ENCODE peak calls at places on chromosomes 5 and 9, in eight cellular contexts. F is body of pancreas; V is aorta; O is PC-9; X is neural progenitor cell; J is CD4-positive, alpha-beta memory T cell; U is pancreas; P is OCI-LY7. D is an unnamed sample.

GRCh38 chr9:93164085-93164484 is 19.9 kb upstream of the WNK2 start:
- DNase-seq in F (no peak), X (no peak), J (no peak), U (no peak), V (no peak), O (no peak), P (no peak), D (no peak)

GRCh38 chr5:135825373-135826220 is 8.9 kb upstream of the SLC25A48 start:
- DNase-seq in X (peak), V (peak), U (no peak), F (no peak), P (no peak), J (no peak), O (no peak), D (no peak)

GRCh38 chr9:81686614-81687520 is 2.5 kb downstream of the TLE1 start:
- DNase-seq in V (peak), J (peak), O (peak), F (peak), U (peak), X (peak), P (no peak), D (no peak)

GRCh38 chr5:89450149-89450538 is 567.2 kb upstream of the MEF2C start:
- DNase-seq in X (no peak), F (no peak), V (no peak), P (no peak), J (no peak), O (no peak), U (no peak), D (no peak)

GRCh38 chr5:97004423-97005060 is 68.7 kb downstream of the LNPEP start:
- DNase-seq in V (no peak), O (no peak), P (no peak), J (no peak), X (no peak), F (no peak), U (no peak), D (no peak)

GRCh38 chr5:156497816-156498215 is 170.9 kb downstream of the SGCD start:
- DNase-seq in V (no peak), P (no peak), O (no peak), J (no peak), X (no peak), U (no peak), F (no peak), D (no peak)

GRCh38 chr9:99823392-99824377 is 2.0 kb downstream of the NR4A3 start:
- DNase-seq in X (peak), O (peak), V (peak), F (peak), U (peak), P (peak), J (peak), D (peak)

GRCh38 chr9:123769723-123770122 is 160.2 kb downstream of the DENND1A start:
- DNase-seq in V (no peak), U (peak), O (no peak), F (no peak), X (peak), P (no peak), J (no peak), D (no peak)

GRCh38 chr9:15570769-15571168 is 17.9 kb downstream of the CCDC171 start:
- DNase-seq in X (no peak), J (no peak), V (no peak), O (no peak), U (no peak), F (no peak), P (no peak), D (no peak)

GRCh38 chr5:137828192-137828591 is 39.5 kb upstream of the MYOT start:
- DNase-seq in O (no peak), X (no peak), P (no peak), U (no peak), J (no peak), F (no peak), V (no peak), D (no peak)

GRCh38 chr9:98146101-98146991 is 27.3 kb upstream of the TRIM14 start:
- DNase-seq in X (peak), F (peak), V (no peak), P (no peak), O (peak), J (no peak), U (peak), D (no peak)

GRCh38 chr5:163463063-163463435 is 2.6 kb downstream of the HMMR start:
- DNase-seq in X (no peak), V (no peak), O (no peak), P (no peak), U (no peak), F (no peak), J (no peak), D (no peak)

GRCh38 chr5:132098151-132098594 is 24.6 kb downstream of the CSF2 start:
- DNase-seq in J (no peak), X (no peak), F (no peak), O (no peak), V (no peak), P (no peak), U (no peak), D (no peak)

GRCh38 chr5:125045647-125046046 is 299.2 kb upstream of the ZNF608 start:
- DNase-seq in J (no peak), V (no peak), U (no peak), F (no peak), P (no peak), X (no peak), O (no peak), D (no peak)

GRCh38 chr9:76194896-76195295 is 199.3 kb downstream of the RFK start:
- DNase-seq in F (no peak), V (no peak), U (no peak), X (no peak), P (no peak), J (no peak), O (no peak), D (no peak)

DNA sequence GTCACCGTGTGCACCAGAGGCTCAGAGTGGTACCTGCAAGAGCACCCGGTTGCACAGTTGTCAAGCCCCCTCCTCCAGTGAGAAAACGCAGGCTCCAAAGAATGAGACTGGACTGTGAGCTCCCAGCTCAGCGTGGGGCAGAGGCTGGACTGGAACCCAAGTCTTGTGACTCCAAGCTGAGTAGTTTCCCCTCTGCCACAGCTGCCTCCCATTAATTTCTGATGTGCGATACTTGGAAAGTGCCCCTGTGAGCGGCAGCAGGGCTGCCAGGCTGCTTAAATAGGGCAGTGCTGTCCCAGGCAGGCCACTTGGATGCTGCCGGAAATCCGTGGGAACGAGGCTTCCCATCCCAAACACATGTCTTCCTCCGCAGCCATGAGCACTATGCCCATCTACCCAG is 62.2 kb upstream of the ANGPTL2 start:
- DNase-seq in O (no peak), V (peak), F (no peak), X (no peak), P (no peak), J (no peak), U (peak), D (no peak)
- H3K4me3 ChIP-seq in O (no peak), V (no peak), F (no peak), X (no peak), P (no peak), J (no peak), U (no peak), D (no peak)

GRCh38 chr9:22102347-22103053 is 93.4 kb upstream of the CDKN2B start:
- DNase-seq in X (no peak), V (no peak), F (no peak), O (no peak), U (no peak), J (no peak), P (no peak), D (no peak)
- H3K27ac ChIP-seq in X (no peak), V (peak), F (no peak), O (peak), U (no peak), J (no peak), P (no peak), D (no peak)

DNA sequence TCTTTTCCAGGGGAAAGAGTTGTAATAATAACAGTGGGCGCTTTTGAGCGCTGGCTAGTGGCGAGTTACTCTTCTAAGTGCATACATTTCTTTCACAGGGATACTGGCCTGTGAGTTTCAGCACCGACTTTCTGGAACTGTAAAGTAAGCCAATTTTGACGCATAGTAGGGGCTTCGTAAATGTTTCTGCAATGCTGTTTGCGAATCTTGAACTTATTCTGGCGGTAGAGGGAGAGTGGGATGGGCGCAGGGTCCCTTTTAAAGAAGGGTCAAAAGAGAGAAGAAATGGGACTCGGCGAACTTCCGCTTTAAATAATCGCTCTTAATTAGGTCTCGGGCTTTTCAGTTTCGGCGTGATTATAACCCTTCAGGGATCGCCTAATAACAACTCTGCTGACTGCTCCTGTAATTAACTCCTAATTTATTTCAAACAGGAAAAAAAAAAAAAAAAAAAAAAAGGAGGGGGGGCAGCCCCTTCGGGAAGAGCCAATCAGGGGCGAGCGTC is 351 bp upstream of the MSX2 start:
- DNase-seq in F (no peak), V (no peak), P (no peak), U (no peak), J (no peak), X (no peak), O (no peak), D (no peak)
- H3K4me3 ChIP-seq in F (no peak), V (peak), P (no peak), U (peak), J (no peak), X (peak), O (no peak), D (peak)

GRCh38 chr5:134394932-134395331 is 16.7 kb downstream of the CDKN2AIPNL start:
- DNase-seq in V (no peak), P (no peak), U (no peak), J (no peak), X (no peak), F (no peak), O (no peak), D (no peak)
- H3K27ac ChIP-seq in V (no peak), P (no peak), U (no peak), J (no peak), X (no peak), F (no peak), O (no peak), D (no peak)

GRCh38 chr5:31648326-31648725 is 9.4 kb downstream of the PDZD2 start:
- DNase-seq in J (no peak), U (no peak), V (no peak), P (no peak), O (no peak), F (no peak), X (no peak), D (no peak)
- H3K4me3 ChIP-seq in J (no peak), U (no peak), V (no peak), P (no peak), O (no peak), F (no peak), X (no peak), D (no peak)

GRCh38 chr9:27193886-27194285 is 84.9 kb downstream of the TEK start:
- DNase-seq in F (no peak), U (no peak), J (no peak), O (no peak), V (no peak), P (no peak), X (no peak), D (no peak)
- H3K27ac ChIP-seq in F (no peak), U (no peak), J (no peak), O (no peak), V (peak), P (no peak), X (no peak), D (no peak)